ENCODE peak calls at places on chromosome 14, in seven cellular contexts. One of them, this sample, is unnamed.

GRCh38 chr14:99101826-99102461 is 170.1 kb downstream of the BCL11B start:
- DNase-seq in GM23338: peak
- DNase-seq in stomach: no peak
- DNase-seq in spleen: no peak
- DNase-seq in sigmoid colon: no peak
- DNase-seq in K562: no peak
- DNase-seq in transverse colon: no peak
- DNase-seq in this sample: no peak

GRCh38 chr14:69658664-69659261 is 47.4 kb downstream of the SUSD6 start:
- DNase-seq in GM23338: no peak
- DNase-seq in sigmoid colon: no peak
- DNase-seq in stomach: no peak
- DNase-seq in K562: peak
- DNase-seq in transverse colon: no peak
- DNase-seq in spleen: no peak
- DNase-seq in this sample: no peak

GRCh38 chr14:62694075-62694474 is 351.2 kb downstream of the KCNH5 start:
- DNase-seq in K562: no peak
- DNase-seq in sigmoid colon: no peak
- DNase-seq in stomach: no peak
- DNase-seq in GM23338: no peak
- DNase-seq in transverse colon: no peak
- DNase-seq in spleen: no peak
- DNase-seq in this sample: no peak

GRCh38 chr14:68673464-68673863 is 119.4 kb downstream of the ZFP36L1 start:
- DNase-seq in stomach: no peak
- DNase-seq in transverse colon: no peak
- DNase-seq in GM23338: no peak
- DNase-seq in spleen: no peak
- DNase-seq in sigmoid colon: no peak
- DNase-seq in K562: no peak
- DNase-seq in this sample: no peak

GRCh38 chr14:56569174-56569573 is 10.4 kb upstream of the TMEM260 start:
- DNase-seq in transverse colon: no peak
- DNase-seq in stomach: no peak
- DNase-seq in K562: no peak
- DNase-seq in spleen: no peak
- DNase-seq in GM23338: no peak
- DNase-seq in sigmoid colon: no peak
- DNase-seq in this sample: no peak

GRCh38 chr14:85366226-85366625 is 163.7 kb upstream of the FLRT2 start:
- DNase-seq in sigmoid colon: no peak
- DNase-seq in spleen: no peak
- DNase-seq in stomach: no peak
- DNase-seq in GM23338: no peak
- DNase-seq in K562: no peak
- DNase-seq in transverse colon: no peak
- DNase-seq in this sample: no peak

GRCh38 chr14:94640721-94641631 is 28.8 kb downstream of the SERPINA3 start:
- DNase-seq in spleen: no peak
- DNase-seq in sigmoid colon: peak
- DNase-seq in GM23338: no peak
- DNase-seq in stomach: peak
- DNase-seq in transverse colon: no peak
- DNase-seq in K562: no peak
- DNase-seq in this sample: peak

GRCh38 chr14:101476258-101476930 is 84.9 kb upstream of the DIO3 start:
- DNase-seq in stomach: peak
- DNase-seq in GM23338: no peak
- DNase-seq in transverse colon: peak
- DNase-seq in sigmoid colon: peak
- DNase-seq in spleen: peak
- DNase-seq in K562: no peak
- DNase-seq in this sample: peak

GRCh38 chr14:79643132-79643531 is 568.2 kb downstream of the DIO2 start:
- DNase-seq in spleen: no peak
- DNase-seq in transverse colon: no peak
- DNase-seq in K562: no peak
- DNase-seq in GM23338: no peak
- DNase-seq in sigmoid colon: no peak
- DNase-seq in stomach: no peak
- DNase-seq in this sample: no peak

GRCh38 chr14:73745571-73746539 is 31.7 kb upstream of the PNMA1 start:
- DNase-seq in GM23338: no peak
- DNase-seq in sigmoid colon: peak
- DNase-seq in stomach: no peak
- DNase-seq in spleen: peak
- DNase-seq in K562: no peak
- DNase-seq in transverse colon: no peak
- DNase-seq in this sample: no peak

GRCh38 chr14:51093371-51094281 is 1.3 kb downstream of the TRIM9 start:
- DNase-seq in K562: no peak
- DNase-seq in GM23338: peak
- DNase-seq in stomach: no peak
- DNase-seq in sigmoid colon: peak
- DNase-seq in spleen: peak
- DNase-seq in transverse colon: peak
- DNase-seq in this sample: peak

GRCh38 chr14:94636744-94637412 is 24.7 kb downstream of the SERPINA3 start:
- DNase-seq in GM23338: peak
- DNase-seq in stomach: no peak
- DNase-seq in spleen: no peak
- DNase-seq in K562: no peak
- DNase-seq in transverse colon: no peak
- DNase-seq in sigmoid colon: no peak
- DNase-seq in this sample: no peak

GRCh38 chr14:74763803-74764531 is 851 bp downstream of the YLPM1 start:
- DNase-seq in GM23338: peak
- DNase-seq in K562: no peak
- DNase-seq in stomach: no peak
- DNase-seq in transverse colon: peak
- DNase-seq in sigmoid colon: peak
- DNase-seq in spleen: no peak
- DNase-seq in this sample: peak

GRCh38 chr14:31943217-31943616 is 133.9 kb upstream of the ARHGAP5 start:
- DNase-seq in transverse colon: no peak
- DNase-seq in spleen: no peak
- DNase-seq in GM23338: no peak
- DNase-seq in K562: no peak
- DNase-seq in stomach: no peak
- DNase-seq in sigmoid colon: no peak
- DNase-seq in this sample: no peak

GRCh38 chr14:52031781-52032180 is 37.1 kb downstream of the NID2 start:
- DNase-seq in GM23338: no peak
- DNase-seq in spleen: no peak
- DNase-seq in transverse colon: no peak
- DNase-seq in stomach: no peak
- DNase-seq in K562: no peak
- DNase-seq in sigmoid colon: no peak
- DNase-seq in this sample: no peak

GRCh38 chr14:94575730-94576585 is 5.3 kb upstream of the SERPINA5 start:
- DNase-seq in stomach: peak
- DNase-seq in transverse colon: no peak
- DNase-seq in GM23338: no peak
- DNase-seq in spleen: no peak
- DNase-seq in K562: no peak
- DNase-seq in sigmoid colon: no peak
- DNase-seq in this sample: no peak

GRCh38 chr14:23095196-23096108 is at the start of gene C14orf119:
- DNase-seq in GM23338: peak
- DNase-seq in stomach: peak
- DNase-seq in transverse colon: peak
- DNase-seq in spleen: peak
- DNase-seq in K562: peak
- DNase-seq in sigmoid colon: peak
- DNase-seq in this sample: peak

GRCh38 chr14:61003571-61003970 is 22.5 kb downstream of the SLC38A6 start:
- DNase-seq in transverse colon: no peak
- DNase-seq in spleen: no peak
- DNase-seq in GM23338: no peak
- DNase-seq in stomach: no peak
- DNase-seq in K562: no peak
- DNase-seq in sigmoid colon: no peak
- DNase-seq in this sample: no peak

GRCh38 chr14:99724196-99724891 is 40.2 kb downstream of the CYP46A1 start:
- DNase-seq in spleen: peak
- DNase-seq in GM23338: no peak
- DNase-seq in transverse colon: no peak
- DNase-seq in K562: no peak
- DNase-seq in stomach: no peak
- DNase-seq in sigmoid colon: no peak
- DNase-seq in this sample: peak

GRCh38 chr14:35121026-35121886 is 534 bp downstream of the PPP2R3C start:
- DNase-seq in spleen: peak
- DNase-seq in K562: no peak
- DNase-seq in transverse colon: peak
- DNase-seq in sigmoid colon: no peak
- DNase-seq in GM23338: no peak
- DNase-seq in stomach: no peak
- DNase-seq in this sample: no peak

DNA sequence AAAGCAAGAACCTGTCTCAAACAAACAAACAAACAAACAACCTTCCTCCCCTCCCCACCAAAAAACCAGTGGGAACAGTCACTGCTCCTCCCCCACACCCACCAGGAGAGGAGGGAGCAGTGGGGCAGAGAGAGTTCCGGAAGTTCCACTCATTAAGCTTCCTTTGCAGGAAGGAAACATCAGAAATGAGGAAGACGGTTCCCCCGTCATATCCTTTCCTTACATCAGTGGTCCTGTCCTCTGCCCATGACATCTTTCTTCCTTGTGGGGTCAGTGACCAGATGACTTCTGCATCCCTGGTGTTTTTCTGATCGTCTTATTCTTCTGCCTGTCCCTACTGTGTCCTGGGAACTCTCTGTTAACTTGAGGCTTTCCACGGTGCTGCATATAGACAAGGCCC is 40.8 kb upstream of the SPTLC2 start:
- DNase-seq in sigmoid colon: no peak
- DNase-seq in stomach: no peak
- DNase-seq in spleen: no peak
- DNase-seq in K562: no peak
- DNase-seq in transverse colon: no peak
- DNase-seq in GM23338: no peak
- DNase-seq in this sample: no peak
- TF ChIP-seq POLR2AphosphoS5 in sigmoid colon: peak
- TF ChIP-seq POLR2AphosphoS5 in stomach: no peak
- TF ChIP-seq POLR2AphosphoS5 in spleen: peak
- TF ChIP-seq POLR2AphosphoS5 in K562: no peak
- TF ChIP-seq POLR2AphosphoS5 in transverse colon: no peak
- TF ChIP-seq POLR2AphosphoS5 in GM23338: no peak
- TF ChIP-seq POLR2AphosphoS5 in this sample: no peak

DNA sequence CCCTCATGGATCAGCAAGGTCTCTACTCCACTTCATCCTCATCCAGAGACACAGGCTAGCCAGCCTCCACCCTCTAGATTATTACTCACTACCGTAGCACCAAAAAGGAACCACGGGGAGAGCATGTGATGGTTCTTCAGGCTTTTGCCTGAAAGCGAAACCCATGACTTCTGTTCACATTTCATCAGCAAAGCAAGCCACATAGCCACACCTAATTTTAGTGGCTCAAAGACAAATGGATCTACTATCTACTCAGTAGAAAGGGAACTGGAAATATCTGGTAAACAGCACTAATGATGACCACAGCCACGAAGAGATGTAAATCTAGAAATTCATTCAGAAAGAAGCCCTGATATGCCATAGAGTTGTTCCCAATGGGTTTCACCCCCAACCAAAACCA is 51.4 kb downstream of the VCPKMT start:
- DNase-seq in spleen: peak
- DNase-seq in K562: no peak
- DNase-seq in GM23338: no peak
- DNase-seq in sigmoid colon: no peak
- DNase-seq in stomach: peak
- DNase-seq in transverse colon: peak
- DNase-seq in this sample: no peak
- H3K27ac ChIP-seq in spleen: peak
- H3K27ac ChIP-seq in K562: no peak
- H3K27ac ChIP-seq in GM23338: no peak
- H3K27ac ChIP-seq in sigmoid colon: no peak
- H3K27ac ChIP-seq in stomach: peak
- H3K27ac ChIP-seq in transverse colon: no peak
- H3K27ac ChIP-seq in this sample: no peak

DNA sequence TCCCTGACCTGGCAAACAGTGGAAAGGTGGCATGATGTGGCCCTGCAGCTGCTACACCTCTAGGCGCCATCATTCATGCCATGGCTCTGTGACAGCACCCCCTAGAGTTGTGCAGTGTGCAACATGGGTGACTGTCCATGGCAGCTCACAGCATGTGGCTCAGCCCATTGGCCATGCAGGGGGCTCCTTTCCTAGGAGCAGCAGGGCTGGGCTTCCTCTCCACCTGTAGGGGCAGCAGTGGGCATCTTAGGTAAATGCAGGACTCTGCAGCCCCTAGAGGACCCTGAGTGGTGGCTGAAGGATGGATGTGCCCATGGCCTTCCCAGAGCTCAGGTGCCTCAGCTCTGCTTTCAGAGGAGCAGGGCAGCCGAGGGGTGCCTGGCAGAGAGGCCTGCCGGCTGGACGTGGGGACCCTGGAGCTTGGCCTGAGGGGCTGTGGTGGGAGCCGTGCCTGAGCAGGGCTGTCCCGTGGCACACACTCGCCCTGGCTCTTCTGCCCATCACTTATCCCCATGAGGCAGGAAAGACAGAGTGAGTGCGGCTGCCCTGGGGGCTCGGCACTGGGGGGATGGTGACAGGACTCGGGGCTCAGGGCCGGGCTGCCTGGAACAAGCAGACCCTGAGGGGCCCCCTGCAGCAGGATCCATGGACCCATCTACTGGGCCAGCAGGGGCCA is 7.4 kb downstream of the ADSS1 start:
- DNase-seq in GM23338: peak
- DNase-seq in transverse colon: no peak
- DNase-seq in spleen: no peak
- DNase-seq in K562: peak
- DNase-seq in stomach: no peak
- DNase-seq in sigmoid colon: no peak
- DNase-seq in this sample: no peak
- TF ChIP-seq CTCF in GM23338: peak
- TF ChIP-seq CTCF in transverse colon: no peak
- TF ChIP-seq CTCF in spleen: no peak
- TF ChIP-seq CTCF in K562: peak
- TF ChIP-seq CTCF in stomach: no peak
- TF ChIP-seq CTCF in sigmoid colon: no peak
- TF ChIP-seq CTCF in this sample: no peak

GRCh38 chr14:90624732-90625444 is 191.3 kb downstream of the TTC7B start:
- DNase-seq in transverse colon: no peak
- DNase-seq in K562: no peak
- DNase-seq in stomach: no peak
- DNase-seq in sigmoid colon: no peak
- DNase-seq in GM23338: peak
- DNase-seq in spleen: no peak
- DNase-seq in this sample: no peak
- TF ChIP-seq POLR2AphosphoS5 in transverse colon: no peak
- TF ChIP-seq POLR2AphosphoS5 in K562: no peak
- TF ChIP-seq POLR2AphosphoS5 in stomach: no peak
- TF ChIP-seq POLR2AphosphoS5 in sigmoid colon: no peak
- TF ChIP-seq POLR2AphosphoS5 in GM23338: no peak
- TF ChIP-seq POLR2AphosphoS5 in spleen: no peak
- TF ChIP-seq POLR2AphosphoS5 in this sample: no peak